ENCODE peak calls at places on chromosomes 2 and 18, in seven cellular contexts. H, A, R, B, I, V and G are unnamed samples.

GRCh38 chr18:74493689-74494088 is 2.5 kb upstream of the CNDP2 start:
- DNase-seq in A (peak), H (peak), I (peak), B (peak), R (peak), V (peak), G (peak)

GRCh38 chr18:76654536-76654935 is 159.5 kb upstream of the ZNF516 start:
- DNase-seq in R (no peak), V (no peak), B (no peak), I (no peak), A (no peak), H (no peak), G (no peak)

GRCh38 chr18:60022671-60023276 is 123.0 kb downstream of the PMAIP1 start:
- DNase-seq in V (peak), R (peak), B (no peak), A (no peak), H (no peak), I (no peak), G (no peak)

GRCh38 chr2:239947361-239948045 is 77.6 kb downstream of the NDUFA10 start:
- DNase-seq in R (no peak), H (peak), A (no peak), B (peak), V (no peak), I (peak), G (peak)

GRCh38 chr2:147818741-147819140 is 26.1 kb upstream of the ACVR2A start:
- DNase-seq in B (no peak), V (peak), H (no peak), R (peak), A (no peak), I (no peak), G (no peak)

GRCh38 chr2:215511454-215512346 is 75.8 kb upstream of the FN1 start:
- DNase-seq in H (no peak), A (peak), I (no peak), R (no peak), B (no peak), V (no peak), G (no peak)

GRCh38 chr2:30862054-30862651 is 54.9 kb upstream of the CAPN13 start:
- DNase-seq in H (peak), A (peak), I (peak), R (peak), V (peak), B (peak), G (peak)

GRCh38 chr2:205755923-205756322 is 73.6 kb downstream of the NRP2 start:
- DNase-seq in I (no peak), R (peak), A (no peak), B (no peak), H (peak), V (peak), G (no peak)

GRCh38 chr18:9568186-9568585 is 46.2 kb downstream of the PPP4R1 start:
- DNase-seq in I (no peak), V (no peak), A (no peak), R (no peak), B (no peak), H (no peak), G (no peak)

GRCh38 chr2:132977812-132978529 is 308.0 kb upstream of the LYPD1 start:
- DNase-seq in R (peak), B (peak), V (peak), A (no peak), I (no peak), H (peak), G (peak)